ENCODE peak calls at places on chromosomes 13 and 19, in ten cellular contexts. One of them, this sample, is unnamed. For H3K27me3 and H3K4me1, the result is how much of the 10 kb centered on the place peaks cover.

GRCh38 chr13:33184530-33184929 is 101.0 kb downstream of the STARD13 start:
- DNase-seq in breast epithelium: no peak
- DNase-seq in sigmoid colon: no peak
- DNase-seq in testis: no peak
- DNase-seq in tibial nerve: no peak
- DNase-seq in heart left ventricle: no peak
- DNase-seq in IMR-90: no peak
- DNase-seq in stomach: no peak
- DNase-seq in right lobe of liver: no peak
- DNase-seq in body of pancreas: no peak
- DNase-seq in this sample: no peak

GRCh38 chr13:77509221-77509620 is 26.3 kb upstream of the SCEL start:
- DNase-seq in breast epithelium: no peak
- DNase-seq in sigmoid colon: no peak
- DNase-seq in testis: no peak
- DNase-seq in tibial nerve: no peak
- DNase-seq in heart left ventricle: no peak
- DNase-seq in IMR-90: peak
- DNase-seq in stomach: no peak
- DNase-seq in right lobe of liver: no peak
- DNase-seq in body of pancreas: no peak
- DNase-seq in this sample: no peak

GRCh38 chr13:39452412-39452811 is 150.6 kb downstream of the LHFPL6 start:
- DNase-seq in breast epithelium: no peak
- DNase-seq in sigmoid colon: no peak
- DNase-seq in testis: no peak
- DNase-seq in tibial nerve: no peak
- DNase-seq in heart left ventricle: peak
- DNase-seq in IMR-90: no peak
- DNase-seq in stomach: no peak
- DNase-seq in right lobe of liver: no peak
- DNase-seq in body of pancreas: no peak
- DNase-seq in this sample: no peak

GRCh38 chr13:111531505-111531904 is 211.1 kb downstream of the TEX29 start:
- DNase-seq in breast epithelium: no peak
- DNase-seq in sigmoid colon: no peak
- DNase-seq in testis: no peak
- DNase-seq in tibial nerve: no peak
- DNase-seq in heart left ventricle: no peak
- DNase-seq in IMR-90: peak
- DNase-seq in stomach: no peak
- DNase-seq in right lobe of liver: no peak
- DNase-seq in body of pancreas: peak
- DNase-seq in this sample: no peak

GRCh38 chr13:33787051-33787591 is 30.8 kb upstream of the RFC3 start:
- DNase-seq in breast epithelium: no peak
- DNase-seq in sigmoid colon: no peak
- DNase-seq in testis: no peak
- DNase-seq in tibial nerve: no peak
- DNase-seq in heart left ventricle: no peak
- DNase-seq in IMR-90: no peak
- DNase-seq in stomach: no peak
- DNase-seq in right lobe of liver: no peak
- DNase-seq in body of pancreas: no peak
- DNase-seq in this sample: no peak

GRCh38 chr19:28327905-28328304 is 885.0 kb downstream of the UQCRFS1 start:
- DNase-seq in breast epithelium: no peak
- DNase-seq in sigmoid colon: no peak
- DNase-seq in testis: no peak
- DNase-seq in tibial nerve: no peak
- DNase-seq in heart left ventricle: no peak
- DNase-seq in IMR-90: no peak
- DNase-seq in stomach: no peak
- DNase-seq in right lobe of liver: no peak
- DNase-seq in body of pancreas: no peak
- DNase-seq in this sample: no peak

GRCh38 chr13:95509521-95510315 is 42.8 kb upstream of the CLDN10 start:
- DNase-seq in breast epithelium: no peak
- DNase-seq in sigmoid colon: no peak
- DNase-seq in testis: no peak
- DNase-seq in tibial nerve: no peak
- DNase-seq in heart left ventricle: no peak
- DNase-seq in IMR-90: peak
- DNase-seq in stomach: no peak
- DNase-seq in right lobe of liver: no peak
- DNase-seq in body of pancreas: no peak
- DNase-seq in this sample: no peak

GRCh38 chr13:114298866-114299265 is 15.4 kb upstream of the CHAMP1 start:
- DNase-seq in breast epithelium: no peak
- DNase-seq in sigmoid colon: no peak
- DNase-seq in testis: no peak
- DNase-seq in tibial nerve: no peak
- DNase-seq in heart left ventricle: no peak
- DNase-seq in IMR-90: no peak
- DNase-seq in stomach: no peak
- DNase-seq in right lobe of liver: no peak
- DNase-seq in body of pancreas: no peak
- DNase-seq in this sample: no peak

GRCh38 chr13:33280550-33280905 is 5.0 kb downstream of the STARD13 start:
- DNase-seq in breast epithelium: no peak
- DNase-seq in sigmoid colon: no peak
- DNase-seq in testis: no peak
- DNase-seq in tibial nerve: no peak
- DNase-seq in heart left ventricle: no peak
- DNase-seq in IMR-90: no peak
- DNase-seq in stomach: no peak
- DNase-seq in right lobe of liver: no peak
- DNase-seq in body of pancreas: no peak
- DNase-seq in this sample: no peak

GRCh38 chr13:43572601-43573360 is 214.0 kb downstream of the ENOX1 start:
- DNase-seq in breast epithelium: no peak
- DNase-seq in sigmoid colon: no peak
- DNase-seq in testis: no peak
- DNase-seq in tibial nerve: no peak
- DNase-seq in heart left ventricle: no peak
- DNase-seq in IMR-90: peak
- DNase-seq in stomach: no peak
- DNase-seq in right lobe of liver: no peak
- DNase-seq in body of pancreas: no peak
- DNase-seq in this sample: no peak

GRCh38 chr13:107466326-107466725 is 749.0 kb downstream of the LIG4 start:
- DNase-seq in breast epithelium: no peak
- DNase-seq in sigmoid colon: no peak
- DNase-seq in testis: no peak
- DNase-seq in tibial nerve: no peak
- DNase-seq in heart left ventricle: no peak
- DNase-seq in IMR-90: peak
- DNase-seq in stomach: no peak
- DNase-seq in right lobe of liver: no peak
- DNase-seq in body of pancreas: no peak
- DNase-seq in this sample: no peak

GRCh38 chr19:17751103-17751911 is at the start of gene FCHO1:
- DNase-seq in breast epithelium: no peak
- DNase-seq in sigmoid colon: peak
- DNase-seq in testis: no peak
- DNase-seq in tibial nerve: no peak
- DNase-seq in heart left ventricle: peak
- DNase-seq in IMR-90: no peak
- DNase-seq in stomach: peak
- DNase-seq in right lobe of liver: no peak
- DNase-seq in body of pancreas: no peak
- DNase-seq in this sample: no peak

GRCh38 chr13:59103004-59103768 is 1060.5 kb downstream of the DIAPH3 start:
- DNase-seq in breast epithelium: no peak
- DNase-seq in sigmoid colon: no peak
- DNase-seq in testis: no peak
- DNase-seq in tibial nerve: no peak
- DNase-seq in heart left ventricle: no peak
- DNase-seq in IMR-90: peak
- DNase-seq in stomach: no peak
- DNase-seq in right lobe of liver: no peak
- DNase-seq in body of pancreas: no peak
- DNase-seq in this sample: no peak

GRCh38 chr13:21884965-21885567 is 214.2 kb downstream of the FGF9 start:
- DNase-seq in breast epithelium: no peak
- DNase-seq in sigmoid colon: no peak
- DNase-seq in testis: no peak
- DNase-seq in tibial nerve: no peak
- DNase-seq in heart left ventricle: no peak
- DNase-seq in IMR-90: no peak
- DNase-seq in stomach: no peak
- DNase-seq in right lobe of liver: no peak
- DNase-seq in body of pancreas: no peak
- DNase-seq in this sample: no peak

GRCh38 chr13:76663941-76664340 is 222.3 kb downstream of the KCTD12 start:
- DNase-seq in breast epithelium: no peak
- DNase-seq in sigmoid colon: no peak
- DNase-seq in testis: no peak
- DNase-seq in tibial nerve: no peak
- DNase-seq in heart left ventricle: no peak
- DNase-seq in IMR-90: peak
- DNase-seq in stomach: no peak
- DNase-seq in right lobe of liver: no peak
- DNase-seq in body of pancreas: no peak
- DNase-seq in this sample: no peak

GRCh38 chr13:80126382-80127068 is 214.4 kb downstream of the SPRY2 start:
- DNase-seq in breast epithelium: no peak
- DNase-seq in sigmoid colon: no peak
- DNase-seq in testis: no peak
- DNase-seq in tibial nerve: no peak
- DNase-seq in heart left ventricle: no peak
- DNase-seq in IMR-90: no peak
- DNase-seq in stomach: no peak
- DNase-seq in right lobe of liver: no peak
- DNase-seq in body of pancreas: no peak
- DNase-seq in this sample: no peak

GRCh38 chr19:47544476-47544875 is 28.5 kb downstream of the ZNF541 start:
- DNase-seq in breast epithelium: no peak
- DNase-seq in sigmoid colon: no peak
- DNase-seq in testis: no peak
- DNase-seq in tibial nerve: no peak
- DNase-seq in heart left ventricle: no peak
- DNase-seq in IMR-90: no peak
- DNase-seq in stomach: no peak
- DNase-seq in right lobe of liver: no peak
- DNase-seq in body of pancreas: no peak
- DNase-seq in this sample: no peak

GRCh38 chr19:37975071-37975470 is 68.1 kb downstream of the SIPA1L3 start:
- DNase-seq in breast epithelium: no peak
- DNase-seq in sigmoid colon: peak
- DNase-seq in testis: no peak
- DNase-seq in tibial nerve: no peak
- DNase-seq in heart left ventricle: no peak
- DNase-seq in IMR-90: no peak
- DNase-seq in stomach: no peak
- DNase-seq in right lobe of liver: no peak
- DNase-seq in body of pancreas: no peak
- DNase-seq in this sample: no peak
- TF ChIP-seq POLR2A in breast epithelium: no peak
- TF ChIP-seq POLR2A in sigmoid colon: no peak
- TF ChIP-seq POLR2A in testis: no peak
- TF ChIP-seq POLR2A in tibial nerve: no peak
- TF ChIP-seq POLR2A in heart left ventricle: no peak
- TF ChIP-seq POLR2A in IMR-90: no peak
- TF ChIP-seq POLR2A in stomach: no peak
- TF ChIP-seq POLR2A in right lobe of liver: no peak
- TF ChIP-seq POLR2A in body of pancreas: no peak
- TF ChIP-seq POLR2A in this sample: no peak

GRCh38 chr13:48784906-48785555 is 131.3 kb downstream of the CYSLTR2 start:
- DNase-seq in breast epithelium: no peak
- DNase-seq in sigmoid colon: no peak
- DNase-seq in testis: no peak
- DNase-seq in tibial nerve: no peak
- DNase-seq in heart left ventricle: no peak
- DNase-seq in IMR-90: peak
- DNase-seq in stomach: no peak
- DNase-seq in right lobe of liver: no peak
- DNase-seq in body of pancreas: no peak
- DNase-seq in this sample: no peak

GRCh38 chr13:48790199-48790598 is 136.5 kb downstream of the CYSLTR2 start:
- DNase-seq in breast epithelium: no peak
- DNase-seq in sigmoid colon: no peak
- DNase-seq in testis: no peak
- DNase-seq in tibial nerve: no peak
- DNase-seq in heart left ventricle: no peak
- DNase-seq in IMR-90: no peak
- DNase-seq in stomach: no peak
- DNase-seq in right lobe of liver: no peak
- DNase-seq in body of pancreas: no peak
- DNase-seq in this sample: no peak

DNA sequence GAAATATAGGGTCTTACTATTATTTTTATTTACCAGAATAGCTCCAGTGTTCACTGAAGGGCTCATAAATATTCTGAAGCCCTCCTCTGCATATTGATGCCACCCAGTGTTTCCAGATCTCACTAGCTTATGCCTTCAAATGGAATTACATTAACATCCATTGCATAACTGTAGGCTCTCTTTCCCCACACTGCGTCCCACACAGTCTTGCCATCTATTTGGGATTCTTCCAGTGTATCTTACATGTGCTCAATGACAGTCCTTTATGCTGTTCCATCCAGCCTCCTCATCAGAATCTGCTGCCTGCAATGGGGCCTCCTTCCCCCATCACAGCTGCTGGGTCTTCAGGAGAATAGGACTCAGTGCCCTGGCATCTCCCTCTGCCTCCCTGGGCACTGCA is 137.3 kb downstream of the CYSLTR2 start:
- DNase-seq in breast epithelium: no peak
- DNase-seq in sigmoid colon: no peak
- DNase-seq in testis: no peak
- DNase-seq in tibial nerve: no peak
- DNase-seq in heart left ventricle: no peak
- DNase-seq in IMR-90: no peak
- DNase-seq in stomach: no peak
- DNase-seq in right lobe of liver: no peak
- DNase-seq in body of pancreas: no peak
- DNase-seq in this sample: no peak
- H3K27me3 ChIP-seq in breast epithelium: under half
- H3K27me3 ChIP-seq in sigmoid colon: under half
- H3K27me3 ChIP-seq in testis: under half
- H3K27me3 ChIP-seq in tibial nerve: under half
- H3K27me3 ChIP-seq in heart left ventricle: under half
- H3K27me3 ChIP-seq in IMR-90: under half
- H3K27me3 ChIP-seq in stomach: under half
- H3K27me3 ChIP-seq in right lobe of liver: under half
- H3K27me3 ChIP-seq in body of pancreas: under half
- H3K27me3 ChIP-seq in this sample: under half

GRCh38 chr19:49193822-49194394 is 36.3 kb downstream of the TRPM4 start:
- DNase-seq in breast epithelium: no peak
- DNase-seq in sigmoid colon: no peak
- DNase-seq in testis: no peak
- DNase-seq in tibial nerve: no peak
- DNase-seq in heart left ventricle: no peak
- DNase-seq in IMR-90: no peak
- DNase-seq in stomach: no peak
- DNase-seq in right lobe of liver: no peak
- DNase-seq in body of pancreas: no peak
- DNase-seq in this sample: no peak
- H3K4me1 ChIP-seq in breast epithelium: under half
- H3K4me1 ChIP-seq in sigmoid colon: under half
- H3K4me1 ChIP-seq in testis: under half
- H3K4me1 ChIP-seq in tibial nerve: under half
- H3K4me1 ChIP-seq in heart left ventricle: under half
- H3K4me1 ChIP-seq in IMR-90: under half
- H3K4me1 ChIP-seq in stomach: under half
- H3K4me1 ChIP-seq in right lobe of liver: under half
- H3K4me1 ChIP-seq in body of pancreas: under half
- H3K4me1 ChIP-seq in this sample: under half

GRCh38 chr19:2413629-2414028 is 13.8 kb downstream of the TIMM13 start:
- DNase-seq in breast epithelium: no peak
- DNase-seq in sigmoid colon: no peak
- DNase-seq in testis: no peak
- DNase-seq in tibial nerve: no peak
- DNase-seq in heart left ventricle: no peak
- DNase-seq in IMR-90: no peak
- DNase-seq in stomach: no peak
- DNase-seq in right lobe of liver: no peak
- DNase-seq in body of pancreas: no peak
- DNase-seq in this sample: peak
- TF ChIP-seq POLR2A in breast epithelium: no peak
- TF ChIP-seq POLR2A in sigmoid colon: no peak
- TF ChIP-seq POLR2A in testis: no peak
- TF ChIP-seq POLR2A in tibial nerve: no peak
- TF ChIP-seq POLR2A in heart left ventricle: no peak
- TF ChIP-seq POLR2A in IMR-90: no peak
- TF ChIP-seq POLR2A in stomach: no peak
- TF ChIP-seq POLR2A in right lobe of liver: no peak
- TF ChIP-seq POLR2A in body of pancreas: no peak
- TF ChIP-seq POLR2A in this sample: no peak